ENCODE peak calls at places on chromosomes 4 and X, in four cellular contexts. Y is sciatic nerve; X is CD4-positive, alpha-beta T cell; U is naive thymus-derived CD8-positive, alpha-beta T cell. C is an unnamed sample.

GRCh38 chr4:139506774-139507173 is 49.2 kb downstream of the SETD7 start:
- DNase-seq in X (no peak), Y (no peak), U (no peak), C (no peak)

GRCh38 chrX:71515039-71515398 is 17.9 kb upstream of the OGT start:
- DNase-seq in Y (no peak), X (no peak), U (no peak), C (no peak)

GRCh38 chr4:151744614-151745013 is 16.2 kb downstream of the GATB start:
- DNase-seq in X (no peak), Y (no peak), U (no peak), C (no peak)

GRCh38 chr4:158827475-158828085 is 58.8 kb downstream of the FNIP2 start:
- DNase-seq in X (no peak), U (no peak), Y (no peak), C (no peak)

GRCh38 chr4:5710962-5711478 is at the start of gene EVC:
- DNase-seq in Y (peak), U (no peak), X (no peak), C (no peak)

GRCh38 chr4:106967892-106968291 is 68.2 kb downstream of the DKK2 start:
- DNase-seq in X (no peak), U (no peak), Y (no peak), C (no peak)

GRCh38 chr4:168139336-168139735 is 47.0 kb downstream of the ANXA10 start:
- DNase-seq in Y (no peak), X (no peak), U (no peak), C (no peak)

GRCh38 chr4:10983274-10983673 is 298.7 kb upstream of the CLNK start:
- DNase-seq in Y (no peak), U (no peak), X (no peak), C (no peak)

GRCh38 chrX:85365370-85365995 is 14.0 kb downstream of the POF1B start:
- DNase-seq in X (no peak), U (no peak), Y (no peak), C (no peak)

GRCh38 chrX:40578039-40578438 is 2.7 kb upstream of the ATP6AP2 start:
- DNase-seq in U (no peak), X (no peak), Y (no peak), C (no peak)

C was measured in T-helper 1 cell.